ENCODE peak calls at places on chromosomes 4 and X, in ten cellular contexts. P is SK-N-SH; H is colonic mucosa; S is heart right ventricle; N is mammary epithelial cell; D is CD8-positive, alpha-beta T cell; J is uterus; Y is BE2C; E is keratinocyte; G is neural progenitor cell. U is an unnamed sample.

GRCh38 chr4:77037736-77038135 is 38.1 kb downstream of the CCNI start:
- DNase-seq in D (no peak), H (no peak), G (no peak), S (no peak), P (no peak), J (no peak), Y (no peak), N (no peak), E (no peak), U (no peak)

GRCh38 chr4:180449395-180449956 is 1793.7 kb upstream of the TENM3 start:
- DNase-seq in H (no peak), P (peak; percentile 53), J (no peak), G (peak; percentile 71), E (no peak), S (no peak), D (no peak), N (peak; percentile 54), Y (peak; percentile 75), U (peak; percentile 0)

GRCh38 chrX:88937616-88938015 is 190.6 kb downstream of the CPXCR1 start:
- DNase-seq in S (no peak), P (no peak), Y (no peak), D (no peak), G (no peak), N (no peak), J (no peak), H (no peak), E (no peak), U (no peak)

GRCh38 chr4:182975806-182976205 is 58.6 kb upstream of the DCTD start:
- DNase-seq in E (peak; percentile 83), N (peak; percentile 96), G (no peak), J (no peak), P (peak; percentile 22), H (no peak), S (no peak), Y (peak; percentile 39), D (no peak), U (peak; percentile 97)

GRCh38 chrX:78839711-78840110 is 92.2 kb downstream of the LPAR4 start:
- DNase-seq in E (no peak), Y (no peak), P (no peak), G (no peak), H (no peak), J (no peak), D (no peak), N (peak; percentile 0), S (no peak), U (no peak)

GRCh38 chr4:137705171-137705783 is 173.0 kb upstream of the PCDH18 start:
- DNase-seq in H (no peak), E (no peak), S (peak; percentile 26), G (no peak), D (no peak), J (peak; percentile 40), N (no peak), Y (no peak), P (no peak), U (peak; percentile 10)

GRCh38 chr4:157887316-157887715 is 285.5 kb downstream of the GASK1B start:
- DNase-seq in N (no peak), E (no peak), H (no peak), D (no peak), J (no peak), Y (no peak), S (no peak), G (peak; percentile 69), P (no peak), U (no peak)

GRCh38 chrX:10725071-10725470 is 104.7 kb upstream of the MID1 start:
- DNase-seq in G (peak; percentile 16), P (peak; percentile 27), J (no peak), Y (no peak), N (no peak), H (no peak), S (no peak), D (no peak), E (no peak), U (no peak)

GRCh38 chr4:148834804-148835598 is 392.8 kb upstream of the NR3C2 start:
- DNase-seq in J (no peak), H (no peak), S (no peak), D (no peak), N (peak; percentile 40), Y (peak; percentile 58), P (no peak), E (no peak), G (no peak), U (peak; percentile 95)

GRCh38 chrX:109939498-109939897 is 63.4 kb upstream of the TMEM164 start:
- DNase-seq in D (no peak), J (no peak), G (no peak), Y (no peak), P (no peak), N (no peak), H (no peak), E (no peak), S (no peak), U (no peak)

GRCh38 chr4:154597798-154598774 is 7.5 kb upstream of the FGA start:
- DNase-seq in S (no peak), G (no peak), J (no peak), H (no peak), N (no peak), D (no peak), E (no peak), P (no peak), Y (no peak), U (no peak)

GRCh38 chrX:68146054-68146453 is 287.2 kb downstream of the OPHN1 start:
- DNase-seq in N (peak; percentile 34), P (peak; percentile 12), S (no peak), D (no peak), G (peak; percentile 20), E (no peak), J (no peak), Y (no peak), H (no peak), U (peak; percentile 50)

GRCh38 chr4:41887821-41888699 is 47.2 kb upstream of the TMEM33 start:
- DNase-seq in D (peak; percentile 52), S (no peak), Y (peak; percentile 54), J (no peak), P (no peak), G (peak; percentile 61), N (no peak), H (peak; percentile 35), E (peak; percentile 4), U (peak; percentile 46)

GRCh38 chr4:65845169-65845568 is 174.9 kb upstream of the EPHA5 start:
- DNase-seq in E (no peak), N (no peak), P (no peak), H (no peak), J (no peak), S (no peak), Y (no peak), D (no peak), G (no peak), U (no peak)

GRCh38 chrX:21126661-21127060 is 247.6 kb upstream of the CNKSR2 start:
- DNase-seq in Y (no peak), J (no peak), N (no peak), H (no peak), S (no peak), D (no peak), E (no peak), G (no peak), P (no peak), U (no peak)

GRCh38 chr4:56209767-56210166 is 177.5 kb downstream of the AASDH start:
- DNase-seq in H (no peak), S (no peak), D (no peak), E (no peak), N (no peak), J (no peak), P (no peak), Y (no peak), G (no peak), U (no peak)
- H3K27me3 ChIP-seq in H (no peaks in the 10 kb centered on the region), S (no peaks in the 10 kb centered on the region), D (no peaks in the 10 kb centered on the region), E (no peaks in the 10 kb centered on the region), N (peaks cover 2% of the 10 kb centered on the region), J (no peaks in the 10 kb centered on the region), P (no peaks in the 10 kb centered on the region), Y (no peaks in the 10 kb centered on the region), G (no peaks in the 10 kb centered on the region), U (no peaks in the 10 kb centered on the region)

GRCh38 chr4:10482913-10483312 is 25.7 kb upstream of the ZNF518B start:
- DNase-seq in S (no peak), N (no peak), D (no peak), Y (no peak), H (no peak), G (no peak), P (no peak), J (no peak), E (no peak), U (no peak)

GRCh38 chr4:10480616-10481015 is 23.4 kb upstream of the ZNF518B start:
- DNase-seq in G (no peak), H (no peak), E (no peak), P (no peak), N (no peak), Y (no peak), D (no peak), J (no peak), S (no peak), U (no peak)

GRCh38 chr4:10478621-10479020 is 21.4 kb upstream of the ZNF518B start:
- DNase-seq in Y (no peak), D (no peak), P (no peak), J (no peak), N (no peak), H (no peak), S (no peak), G (no peak), E (no peak), U (no peak)
- TF ChIP-seq CTCF in Y (no peak), D (no peak), P (no peak), J (no peak), N (no peak), H (no peak), S (no peak), G (no peak), E (no peak), U (no peak)

GRCh38 chr4:1222036-1222789 is 26.7 kb downstream of the CTBP1 start:
- DNase-seq in Y (no peak), G (no peak), E (no peak), S (no peak), H (no peak), N (no peak), J (no peak), D (no peak), P (no peak), U (no peak)
- H3K36me3 ChIP-seq in Y (peaks cover 64% of the 10 kb centered on the region), G (no peaks in the 10 kb centered on the region), E (peaks cover 31% of the 10 kb centered on the region), S (peaks cover 92% of the 10 kb centered on the region), H (peaks cover 24% of the 10 kb centered on the region), N (peaks cover 17% of the 10 kb centered on the region), J (no peaks in the 10 kb centered on the region), D (peaks cover 23% of the 10 kb centered on the region), P (peaks cover 23% of the 10 kb centered on the region), U (peaks cover 38% of the 10 kb centered on the region)

DNA sequence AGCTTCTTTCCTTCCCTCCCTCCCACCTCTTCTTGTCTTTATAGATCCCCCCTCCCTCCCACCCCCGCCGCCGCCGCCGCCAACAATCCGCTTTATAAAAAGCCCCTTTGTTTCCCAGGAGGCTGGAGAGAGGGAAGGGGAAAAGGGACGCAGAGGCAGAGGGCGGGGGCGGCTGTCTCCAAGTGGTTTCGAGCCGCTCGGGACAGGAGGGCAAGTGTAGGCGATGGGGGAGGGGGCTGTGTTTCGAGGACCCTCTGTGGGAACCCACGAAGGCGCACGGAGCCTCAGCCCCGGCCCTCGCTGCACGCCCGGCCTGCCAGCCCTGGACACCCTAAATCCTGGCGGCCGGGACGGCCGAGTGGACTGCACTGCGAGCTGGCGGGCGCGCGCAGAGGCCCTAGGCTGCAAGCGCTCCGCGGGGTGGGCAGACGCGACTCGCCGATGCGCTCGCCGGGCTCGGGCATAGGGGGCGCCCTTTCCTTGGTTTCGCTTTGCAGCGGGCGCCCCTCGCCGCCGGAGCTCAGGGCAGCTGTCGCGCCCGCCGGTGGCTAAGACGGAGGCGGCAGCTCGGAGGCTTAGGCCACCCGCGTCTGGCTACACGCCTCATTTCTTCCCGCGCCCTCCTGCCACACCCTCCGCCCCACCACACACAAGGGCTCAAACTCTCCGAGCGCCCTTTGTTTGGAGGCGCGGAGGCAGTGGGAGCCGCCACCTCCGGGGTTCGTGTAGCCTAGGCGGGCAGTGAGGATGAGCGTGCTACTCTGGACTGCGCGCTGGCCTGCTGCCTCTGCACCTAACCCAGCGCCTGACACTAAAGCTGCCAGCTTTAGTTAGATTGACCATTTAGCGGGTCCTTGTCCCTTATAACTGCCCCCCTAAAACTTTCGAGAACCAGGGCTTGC is 2.2 kb downstream of the MAMLD1 start:
- DNase-seq in N (peak; percentile 42), Y (peak; percentile 48), G (peak; percentile 85), D (peak; percentile 64), J (peak; percentile 68), P (peak; percentile 78), H (peak; percentile 62), E (no peak), S (peak; percentile 68), U (no peak)
- H3K27me3 ChIP-seq in N (no peaks in the 10 kb centered on the region), Y (peaks cover 55% of the 10 kb centered on the region), G (peaks cover 62% of the 10 kb centered on the region), D (no peaks in the 10 kb centered on the region), J (no peaks in the 10 kb centered on the region), P (no peaks in the 10 kb centered on the region), H (peaks cover 30% of the 10 kb centered on the region), E (peaks cover 16% of the 10 kb centered on the region), S (no peaks in the 10 kb centered on the region), U (no peaks in the 10 kb centered on the region)

U was measured in bronchial epithelial cell.